ENCODE peak calls at places on chromosome 14, in ten cellular contexts. H, O, Y, F, C, N, X, L, Q and B are unnamed samples.

GRCh38 chr14:101473045-101473729 is 88.1 kb upstream of the DIO3 start:
- DNase-seq in H (peak), O (no peak), Y (no peak), F (no peak), C (no peak), N (no peak), X (no peak), L (no peak), Q (peak), B (no peak)

GRCh38 chr14:93084866-93085857 is 30.6 kb downstream of the ITPK1 start:
- DNase-seq in H (no peak), O (no peak), Y (no peak), F (no peak), C (no peak), N (no peak), X (no peak), L (no peak), Q (no peak), B (no peak)

GRCh38 chr14:52299692-52300278 is 14.3 kb upstream of the PTGER2 start:
- DNase-seq in H (no peak), O (peak), Y (no peak), F (no peak), C (peak), N (peak), X (no peak), L (peak), Q (no peak), B (peak)

GRCh38 chr14:45891417-45892080 is 638.5 kb upstream of the MIS18BP1 start:
- DNase-seq in H (peak), O (no peak), Y (no peak), F (no peak), C (no peak), N (no peak), X (no peak), L (peak), Q (peak), B (no peak)

GRCh38 chr14:91113829-91114078 is at the start of gene DGLUCY:
- DNase-seq in H (peak), O (peak), Y (no peak), F (no peak), C (peak), N (peak), X (peak), L (peak), Q (peak), B (peak)

GRCh38 chr14:68140801-68141200 is 321.2 kb downstream of the RAD51B start:
- DNase-seq in H (no peak), O (no peak), Y (no peak), F (no peak), C (no peak), N (no peak), X (no peak), L (no peak), Q (no peak), B (no peak)

GRCh38 chr14:36915089-36915488 is 253.4 kb downstream of the PAX9 start:
- DNase-seq in H (no peak), O (no peak), Y (no peak), F (no peak), C (no peak), N (no peak), X (no peak), L (no peak), Q (no peak), B (no peak)

GRCh38 chr14:53646925-53647324 is 309.7 kb downstream of the BMP4 start:
- DNase-seq in H (no peak), O (no peak), Y (no peak), F (no peak), C (no peak), N (no peak), X (no peak), L (no peak), Q (no peak), B (no peak)

GRCh38 chr14:33357225-33358010 is 418.7 kb downstream of the NPAS3 start:
- DNase-seq in H (no peak), O (no peak), Y (no peak), F (no peak), C (no peak), N (no peak), X (no peak), L (no peak), Q (no peak), B (no peak)

GRCh38 chr14:54760866-54761265 is 141.8 kb downstream of the GCH1 start:
- DNase-seq in H (no peak), O (no peak), Y (no peak), F (no peak), C (no peak), N (no peak), X (no peak), L (no peak), Q (no peak), B (no peak)

GRCh38 chr14:41419709-41420108 is 187.0 kb upstream of the LRFN5 start:
- DNase-seq in H (no peak), O (no peak), Y (no peak), F (no peak), C (no peak), N (no peak), X (no peak), L (no peak), Q (no peak), B (no peak)

GRCh38 chr14:94010625-94011024 is 13.5 kb downstream of the CCDC197 start:
- DNase-seq in H (no peak), O (no peak), Y (no peak), F (no peak), C (no peak), N (no peak), X (no peak), L (no peak), Q (no peak), B (no peak)

GRCh38 chr14:55180434-55180833 is 11.0 kb downstream of the DLGAP5 start:
- DNase-seq in H (no peak), O (no peak), Y (no peak), F (no peak), C (no peak), N (no peak), X (no peak), L (no peak), Q (no peak), B (no peak)

GRCh38 chr14:85421166-85421877 is 108.6 kb upstream of the FLRT2 start:
- DNase-seq in H (peak), O (peak), Y (no peak), F (no peak), C (peak), N (peak), X (no peak), L (no peak), Q (no peak), B (peak)

GRCh38 chr14:60514378-60515243 is 5.7 kb downstream of the SIX6 start:
- DNase-seq in H (no peak), O (no peak), Y (no peak), F (no peak), C (no peak), N (no peak), X (no peak), L (peak), Q (no peak), B (peak)

GRCh38 chr14:80504781-80505180 is 293.5 kb upstream of the DIO2 start:
- DNase-seq in H (no peak), O (no peak), Y (no peak), F (no peak), C (no peak), N (no peak), X (no peak), L (no peak), Q (no peak), B (peak)

GRCh38 chr14:95275507-95275906 is 44.2 kb downstream of the CLMN start:
- DNase-seq in H (no peak), O (no peak), Y (no peak), F (no peak), C (no peak), N (no peak), X (no peak), L (no peak), Q (no peak), B (no peak)

GRCh38 chr14:38233218-38233617 is 22.7 kb downstream of the CLEC14A start:
- DNase-seq in H (no peak), O (no peak), Y (no peak), F (no peak), C (no peak), N (no peak), X (no peak), L (no peak), Q (no peak), B (no peak)

GRCh38 chr14:31829256-31829923 is 247.7 kb upstream of the ARHGAP5 start:
- DNase-seq in H (no peak), O (peak), Y (no peak), F (no peak), C (peak), N (peak), X (no peak), L (no peak), Q (no peak), B (peak)

GRCh38 chr14:62269204-62269603 is 507.0 kb downstream of the SNAPC1 start:
- DNase-seq in H (no peak), O (no peak), Y (no peak), F (no peak), C (no peak), N (no peak), X (peak), L (no peak), Q (no peak), B (no peak)

GRCh38 chr14:64253672-64254071 is 40.5 kb downstream of the ESR2 start:
- DNase-seq in H (no peak), O (peak), Y (no peak), F (no peak), C (no peak), N (peak), X (no peak), L (no peak), Q (no peak), B (peak)

GRCh38 chr14:103427485-103428443 is 42.5 kb downstream of the MARK3 start:
- DNase-seq in H (no peak), O (peak), Y (no peak), F (no peak), C (no peak), N (peak), X (peak), L (no peak), Q (peak), B (peak)

GRCh38 chr14:32022938-32023466 is 54.1 kb upstream of the ARHGAP5 start:
- DNase-seq in H (no peak), O (no peak), Y (no peak), F (no peak), C (no peak), N (no peak), X (no peak), L (no peak), Q (no peak), B (no peak)

GRCh38 chr14:84273181-84273580 is 1256.8 kb upstream of the FLRT2 start:
- DNase-seq in H (no peak), O (no peak), Y (no peak), F (no peak), C (no peak), N (no peak), X (no peak), L (no peak), Q (no peak), B (no peak)

GRCh38 chr14:83744901-83745300 is 1785.0 kb upstream of the FLRT2 start:
- DNase-seq in H (no peak), O (no peak), Y (no peak), F (no peak), C (no peak), N (no peak), X (no peak), L (no peak), Q (no peak), B (no peak)

GRCh38 chr14:89247457-89248122 is 169.4 kb downstream of the FOXN3 start:
- DNase-seq in H (no peak), O (no peak), Y (no peak), F (no peak), C (no peak), N (no peak), X (no peak), L (no peak), Q (no peak), B (no peak)

GRCh38 chr14:77212933-77213656 is 31.5 kb downstream of the TMEM63C start:
- DNase-seq in H (no peak), O (peak), Y (no peak), F (no peak), C (peak), N (peak), X (peak), L (peak), Q (no peak), B (peak)

GRCh38 chr14:99910337-99911268 is 117.4 kb downstream of the EML1 start:
- DNase-seq in H (no peak), O (peak), Y (no peak), F (no peak), C (peak), N (peak), X (no peak), L (no peak), Q (no peak), B (peak)

GRCh38 chr14:53306926-53307325 is 153.8 kb upstream of the DDHD1 start:
- DNase-seq in H (no peak), O (peak), Y (no peak), F (no peak), C (peak), N (peak), X (no peak), L (no peak), Q (peak), B (peak)

GRCh38 chr14:72774141-72774540 is 119.8 kb downstream of the DPF3 start:
- DNase-seq in H (no peak), O (no peak), Y (no peak), F (no peak), C (no peak), N (no peak), X (no peak), L (no peak), Q (no peak), B (no peak)

GRCh38 chr14:89411976-89412375 is 5.1 kb downstream of the FOXN3 start:
- DNase-seq in H (no peak), O (no peak), Y (no peak), F (no peak), C (no peak), N (no peak), X (no peak), L (no peak), Q (no peak), B (no peak)